ENCODE peak calls at places on chromosomes 2 and 18, in four cellular contexts. One of them, this sample, is unnamed. For H3K9me3, the result is how much of the 10 kb centered on the place peaks cover.

GRCh38 chr2:12031871-12032270 is 285.4 kb downstream of the LPIN1 start:
- DNase-seq in MG63: no peak
- DNase-seq in CD8-positive, alpha-beta T cell: no peak
- DNase-seq in Peyer's patch: no peak
- DNase-seq in this sample: no peak

GRCh38 chr18:58268849-58269248 is 224.8 kb downstream of the NEDD4L start:
- DNase-seq in MG63: peak
- DNase-seq in CD8-positive, alpha-beta T cell: no peak
- DNase-seq in Peyer's patch: no peak
- DNase-seq in this sample: no peak

GRCh38 chr18:23982154-23983071 is 32.1 kb upstream of the TTC39C start:
- DNase-seq in MG63: no peak
- DNase-seq in CD8-positive, alpha-beta T cell: no peak
- DNase-seq in Peyer's patch: no peak
- DNase-seq in this sample: no peak

GRCh38 chr2:96554293-96555145 is 18.0 kb downstream of the ARID5A start:
- DNase-seq in MG63: peak
- DNase-seq in CD8-positive, alpha-beta T cell: peak
- DNase-seq in Peyer's patch: peak
- DNase-seq in this sample: peak

GRCh38 chr2:101509498-101510274 is 34.8 kb upstream of the RFX8 start:
- DNase-seq in MG63: no peak
- DNase-seq in CD8-positive, alpha-beta T cell: no peak
- DNase-seq in Peyer's patch: no peak
- DNase-seq in this sample: no peak

GRCh38 chr2:8049111-8049720 is 632.6 kb upstream of the ID2 start:
- DNase-seq in MG63: no peak
- DNase-seq in CD8-positive, alpha-beta T cell: no peak
- DNase-seq in Peyer's patch: no peak
- DNase-seq in this sample: no peak

GRCh38 chr2:32632089-32632488 is 4.2 kb downstream of the TTC27 start:
- DNase-seq in MG63: peak
- DNase-seq in CD8-positive, alpha-beta T cell: no peak
- DNase-seq in Peyer's patch: no peak
- DNase-seq in this sample: no peak

GRCh38 chr2:33488178-33488690 is 11.8 kb downstream of the RASGRP3 start:
- DNase-seq in MG63: no peak
- DNase-seq in CD8-positive, alpha-beta T cell: no peak
- DNase-seq in Peyer's patch: no peak
- DNase-seq in this sample: no peak

GRCh38 chr2:46715541-46715940 is 200.1 kb downstream of the MCFD2 start:
- DNase-seq in MG63: no peak
- DNase-seq in CD8-positive, alpha-beta T cell: no peak
- DNase-seq in Peyer's patch: no peak
- DNase-seq in this sample: no peak
- H3K9me3 ChIP-seq in MG63: under half
- H3K9me3 ChIP-seq in CD8-positive, alpha-beta T cell: under half
- H3K9me3 ChIP-seq in Peyer's patch: under half
- H3K9me3 ChIP-seq in this sample: under half

DNA sequence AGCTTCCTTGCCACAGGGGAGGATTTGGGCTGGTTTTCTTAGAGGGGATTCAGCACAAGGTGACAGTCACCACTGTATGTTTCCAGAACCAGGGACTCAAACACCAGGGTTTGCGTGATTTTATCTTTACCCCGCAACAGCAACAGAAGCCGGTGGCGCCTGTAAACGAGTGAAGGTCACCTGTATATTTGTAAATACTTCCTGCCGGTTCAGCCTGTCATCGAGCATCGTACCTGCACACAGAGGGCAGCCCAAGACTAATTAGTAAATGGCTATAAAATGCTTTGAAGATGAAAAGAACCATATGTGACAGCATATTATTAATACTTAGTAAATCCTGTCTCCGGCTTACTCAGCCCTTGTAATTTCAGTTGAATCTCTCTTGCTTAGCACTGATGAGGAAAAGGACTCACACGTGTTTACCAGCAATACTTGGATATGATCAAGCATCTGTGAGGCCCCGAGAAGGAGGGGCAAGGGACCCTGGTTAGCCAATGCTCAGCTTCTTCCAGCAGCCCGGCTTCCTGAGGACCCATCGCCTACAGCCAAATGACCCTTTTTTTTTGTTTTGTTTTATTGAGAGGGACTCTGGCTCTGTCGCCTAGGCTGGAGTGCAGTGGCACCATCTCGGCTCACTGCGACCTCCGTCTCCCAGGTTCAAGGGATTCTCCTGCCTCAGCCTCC is 51.3 kb upstream of the FOSL2 start:
- DNase-seq in MG63: no peak
- DNase-seq in CD8-positive, alpha-beta T cell: no peak
- DNase-seq in Peyer's patch: no peak
- DNase-seq in this sample: no peak
- H3K9me3 ChIP-seq in MG63: under half
- H3K9me3 ChIP-seq in CD8-positive, alpha-beta T cell: under half
- H3K9me3 ChIP-seq in Peyer's patch: under half
- H3K9me3 ChIP-seq in this sample: under half

GRCh38 chr2:95031726-95032116 is 6.2 kb downstream of the MAL start:
- DNase-seq in MG63: no peak
- DNase-seq in CD8-positive, alpha-beta T cell: no peak
- DNase-seq in Peyer's patch: no peak
- DNase-seq in this sample: no peak

GRCh38 chr2:95029898-95030341 is 4.4 kb downstream of the MAL start:
- DNase-seq in MG63: no peak
- DNase-seq in CD8-positive, alpha-beta T cell: no peak
- DNase-seq in Peyer's patch: no peak
- DNase-seq in this sample: no peak

GRCh38 chr2:95032341-95032740 is 6.8 kb downstream of the MAL start:
- DNase-seq in MG63: no peak
- DNase-seq in CD8-positive, alpha-beta T cell: no peak
- DNase-seq in Peyer's patch: no peak
- DNase-seq in this sample: no peak

GRCh38 chr2:95030496-95030895 is 5.0 kb downstream of the MAL start:
- DNase-seq in MG63: no peak
- DNase-seq in CD8-positive, alpha-beta T cell: no peak
- DNase-seq in Peyer's patch: no peak
- DNase-seq in this sample: no peak

DNA sequence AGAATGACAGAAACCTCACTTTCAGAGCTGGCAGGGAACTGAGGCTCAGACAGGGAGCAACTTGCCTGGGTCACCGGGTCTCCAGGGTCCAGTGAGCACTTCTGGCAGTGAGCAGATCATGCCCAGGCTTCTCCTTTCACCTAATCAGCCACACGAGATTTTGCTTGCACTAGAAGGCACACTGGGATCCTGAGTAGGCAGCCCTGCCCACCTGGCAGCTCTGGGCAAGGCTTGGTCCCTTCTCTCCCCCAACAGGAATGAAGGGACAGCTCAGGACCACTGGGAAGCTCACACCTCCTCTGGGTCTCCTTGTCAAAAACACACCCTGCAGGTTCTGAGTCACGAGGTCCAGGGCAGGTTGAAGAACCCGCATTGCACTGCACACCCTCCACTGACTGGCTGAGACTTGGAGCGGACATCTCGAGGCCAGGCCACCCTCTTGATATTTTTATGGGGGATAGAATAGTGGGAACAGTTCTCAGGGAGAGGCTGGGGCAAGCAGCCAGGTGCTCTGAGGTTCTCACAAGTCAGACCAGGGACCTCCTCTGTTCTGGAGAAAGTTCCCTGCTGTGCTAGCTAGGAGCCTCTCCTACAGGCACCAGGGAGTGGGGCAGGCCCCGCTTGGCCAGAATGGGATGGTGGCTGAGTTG is 5.7 kb downstream of the MAL start:
- DNase-seq in MG63: no peak
- DNase-seq in CD8-positive, alpha-beta T cell: no peak
- DNase-seq in Peyer's patch: no peak
- DNase-seq in this sample: no peak
- H3K9me3 ChIP-seq in MG63: under half
- H3K9me3 ChIP-seq in CD8-positive, alpha-beta T cell: under half
- H3K9me3 ChIP-seq in Peyer's patch: under half
- H3K9me3 ChIP-seq in this sample: under half

GRCh38 chr2:153584244-153584643 is 105.7 kb upstream of the RPRM start:
- DNase-seq in MG63: no peak
- DNase-seq in CD8-positive, alpha-beta T cell: no peak
- DNase-seq in Peyer's patch: no peak
- DNase-seq in this sample: no peak

GRCh38 chr2:153588408-153588807 is 109.8 kb upstream of the RPRM start:
- DNase-seq in MG63: no peak
- DNase-seq in CD8-positive, alpha-beta T cell: no peak
- DNase-seq in Peyer's patch: no peak
- DNase-seq in this sample: no peak

DNA sequence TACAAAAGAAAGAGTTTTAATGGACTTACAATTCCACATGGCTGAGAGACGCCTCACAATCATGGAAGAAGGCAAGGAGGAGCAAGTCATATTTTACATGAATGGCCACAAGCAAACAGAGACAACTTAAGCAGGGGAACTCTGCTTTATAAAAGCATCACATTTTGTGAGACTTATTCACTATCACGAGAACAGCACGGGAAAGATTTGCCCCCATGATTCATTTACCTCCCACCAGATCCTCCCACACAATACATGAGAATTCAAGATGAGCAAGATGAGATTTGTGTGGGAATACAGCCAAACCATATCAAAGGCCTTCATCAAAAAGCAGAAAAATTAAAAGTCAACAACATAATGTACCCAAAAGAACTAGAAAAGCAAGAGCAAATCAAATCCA is 111.0 kb upstream of the RPRM start:
- DNase-seq in MG63: no peak
- DNase-seq in CD8-positive, alpha-beta T cell: no peak
- DNase-seq in Peyer's patch: no peak
- DNase-seq in this sample: no peak
- H3K9me3 ChIP-seq in MG63: under half
- H3K9me3 ChIP-seq in CD8-positive, alpha-beta T cell: under half
- H3K9me3 ChIP-seq in Peyer's patch: under half
- H3K9me3 ChIP-seq in this sample: under half

DNA sequence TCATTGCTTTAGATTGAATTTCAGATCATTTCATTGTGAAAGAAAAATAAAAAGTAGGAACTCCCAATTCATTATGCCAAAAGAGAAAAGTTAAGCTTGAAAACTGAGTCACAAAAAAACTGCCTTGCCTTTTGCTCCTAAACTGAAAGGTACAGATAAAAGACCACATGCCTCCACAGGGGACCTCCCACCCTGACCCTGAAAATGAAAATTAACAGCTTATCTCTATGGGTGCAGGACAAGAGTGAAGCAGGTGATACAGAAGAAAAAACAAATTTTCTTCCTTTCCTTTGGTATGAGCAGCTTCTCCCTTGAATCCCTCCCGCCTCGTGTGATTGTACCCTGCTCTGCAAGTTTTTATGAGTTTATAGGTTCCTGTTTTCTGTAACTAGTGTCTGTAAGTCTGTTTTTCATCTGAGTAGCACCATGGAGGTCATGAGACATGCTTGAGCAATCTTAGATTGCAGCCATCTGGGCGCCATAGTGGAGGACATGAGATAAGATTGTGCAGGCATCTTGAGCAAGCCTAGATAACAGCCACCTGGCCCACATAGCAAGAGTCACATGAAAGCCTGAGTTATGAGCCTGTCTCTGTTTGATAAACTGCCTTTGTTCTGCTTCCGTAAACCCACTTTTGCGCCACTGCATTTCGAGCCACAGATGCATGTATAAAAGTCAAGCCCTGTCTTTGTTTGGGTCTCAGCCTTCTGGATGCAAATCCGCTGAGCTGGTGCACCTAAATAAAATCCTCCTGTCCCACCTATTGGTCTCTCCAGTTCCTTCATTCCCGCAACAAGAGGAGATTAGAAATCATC is 56.2 kb upstream of the DYNC1I2 start:
- DNase-seq in MG63: no peak
- DNase-seq in CD8-positive, alpha-beta T cell: no peak
- DNase-seq in Peyer's patch: no peak
- DNase-seq in this sample: no peak
- H3K9me3 ChIP-seq in MG63: under half
- H3K9me3 ChIP-seq in CD8-positive, alpha-beta T cell: under half
- H3K9me3 ChIP-seq in Peyer's patch: under half
- H3K9me3 ChIP-seq in this sample: under half

GRCh38 chr18:14122099-14122498 is 10.1 kb downstream of the ZNF519 start:
- DNase-seq in MG63: no peak
- DNase-seq in CD8-positive, alpha-beta T cell: no peak
- DNase-seq in Peyer's patch: no peak
- DNase-seq in this sample: no peak
- H3K9me3 ChIP-seq in MG63: under half
- H3K9me3 ChIP-seq in CD8-positive, alpha-beta T cell: under half
- H3K9me3 ChIP-seq in Peyer's patch: under half
- H3K9me3 ChIP-seq in this sample: under half

GRCh38 chr2:118348380-118349024 is 260.2 kb downstream of the INSIG2 start:
- DNase-seq in MG63: no peak
- DNase-seq in CD8-positive, alpha-beta T cell: no peak
- DNase-seq in Peyer's patch: no peak
- DNase-seq in this sample: no peak
- H3K9me3 ChIP-seq in MG63: under half
- H3K9me3 ChIP-seq in CD8-positive, alpha-beta T cell: under half
- H3K9me3 ChIP-seq in Peyer's patch: under half
- H3K9me3 ChIP-seq in this sample: under half

GRCh38 chr2:127122351-127123027 is 15.5 kb upstream of the BIN1 start:
- DNase-seq in MG63: no peak
- DNase-seq in CD8-positive, alpha-beta T cell: no peak
- DNase-seq in Peyer's patch: no peak
- DNase-seq in this sample: no peak
- H3K9me3 ChIP-seq in MG63: under half
- H3K9me3 ChIP-seq in CD8-positive, alpha-beta T cell: under half
- H3K9me3 ChIP-seq in Peyer's patch: under half
- H3K9me3 ChIP-seq in this sample: under half

GRCh38 chr2:162069200-162069910 is 4.7 kb downstream of the DPP4 start:
- DNase-seq in MG63: no peak
- DNase-seq in CD8-positive, alpha-beta T cell: no peak
- DNase-seq in Peyer's patch: no peak
- DNase-seq in this sample: no peak

GRCh38 chr2:162067596-162067995 is 6.4 kb downstream of the DPP4 start:
- DNase-seq in MG63: no peak
- DNase-seq in CD8-positive, alpha-beta T cell: no peak
- DNase-seq in Peyer's patch: no peak
- DNase-seq in this sample: no peak

GRCh38 chr2:162071016-162071415 is 3.0 kb downstream of the DPP4 start:
- DNase-seq in MG63: no peak
- DNase-seq in CD8-positive, alpha-beta T cell: no peak
- DNase-seq in Peyer's patch: no peak
- DNase-seq in this sample: no peak

GRCh38 chr2:162072181-162072702 is 1.8 kb downstream of the DPP4 start:
- DNase-seq in MG63: no peak
- DNase-seq in CD8-positive, alpha-beta T cell: no peak
- DNase-seq in Peyer's patch: no peak
- DNase-seq in this sample: no peak

DNA sequence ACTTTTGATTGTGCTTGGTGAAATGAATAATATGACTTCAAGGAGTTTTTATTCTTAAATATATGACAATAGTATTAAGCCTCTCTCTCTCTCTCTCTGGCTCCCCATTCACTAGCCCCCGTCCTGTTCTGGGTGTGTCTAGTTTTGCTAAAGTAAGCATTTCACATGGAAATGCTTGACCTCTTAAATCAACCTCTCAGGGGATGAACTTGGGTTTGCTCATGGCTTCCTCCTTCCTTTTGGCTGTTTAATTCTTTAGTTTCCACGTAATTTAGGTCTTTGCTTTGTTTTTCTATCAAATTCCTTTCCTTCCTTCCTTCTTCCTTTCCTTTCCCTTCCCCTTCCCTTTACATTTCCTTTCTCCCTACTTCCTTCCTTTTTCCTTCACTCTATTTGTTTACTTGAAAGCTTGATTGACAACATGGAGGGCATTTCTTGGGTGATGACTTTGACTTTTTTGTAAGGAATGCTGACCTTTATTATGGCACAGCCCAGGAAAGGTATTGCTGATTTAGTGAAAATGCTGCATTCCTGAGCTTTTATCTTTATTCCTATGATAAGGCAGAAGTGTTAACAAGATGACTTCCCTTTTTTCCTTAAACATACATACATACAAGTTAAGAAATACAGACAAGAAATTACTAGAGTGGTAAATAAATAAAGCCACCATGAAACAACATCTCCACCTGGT is 3.6 kb downstream of the DPP4 start:
- DNase-seq in MG63: no peak
- DNase-seq in CD8-positive, alpha-beta T cell: no peak
- DNase-seq in Peyer's patch: no peak
- DNase-seq in this sample: no peak
- H3K9me3 ChIP-seq in MG63: under half
- H3K9me3 ChIP-seq in CD8-positive, alpha-beta T cell: under half
- H3K9me3 ChIP-seq in Peyer's patch: under half
- H3K9me3 ChIP-seq in this sample: under half

This sample was measured in CD4-positive, alpha-beta T cell.